ENCODE peak calls at places on chromosomes 2 and 18, in five cellular contexts. O, H, Y, L and Q are unnamed samples.

GRCh38 chr18:78810706-78811105 is 168.9 kb upstream of the SALL3 start:
- DNase-seq in O (no peak), H (no peak), Y (no peak), L (no peak), Q (no peak)

GRCh38 chr18:54958711-54959625 is at the start of gene CCDC68:
- DNase-seq in O (peak), H (no peak), Y (no peak), L (peak), Q (peak)

GRCh38 chr2:25981596-25982272 is 563 bp downstream of the KIF3C start:
- DNase-seq in O (no peak), H (no peak), Y (no peak), L (peak), Q (no peak)

GRCh38 chr2:199428291-199428690 is 29.4 kb downstream of the SATB2 start:
- DNase-seq in O (no peak), H (no peak), Y (no peak), L (no peak), Q (no peak)

GRCh38 chr2:134500211-134500935 is 218.4 kb downstream of the TMEM163 start:
- DNase-seq in O (no peak), H (no peak), Y (no peak), L (peak), Q (no peak)

GRCh38 chr2:234075947-234076346 is 25.4 kb downstream of the SPP2 start:
- DNase-seq in O (no peak), H (no peak), Y (no peak), L (no peak), Q (no peak)

GRCh38 chr2:199624958-199625357 is 167.2 kb upstream of the SATB2 start:
- DNase-seq in O (no peak), H (no peak), Y (no peak), L (peak), Q (no peak)

GRCh38 chr2:68043719-68044498 is 18.9 kb downstream of the C1D start:
- DNase-seq in O (no peak), H (no peak), Y (peak), L (no peak), Q (no peak)

GRCh38 chr18:43570593-43570992 is 293.3 kb upstream of the SYT4 start:
- DNase-seq in O (no peak), H (no peak), Y (no peak), L (no peak), Q (no peak)

GRCh38 chr18:57446322-57446721 is 11.1 kb downstream of the ONECUT2 start:
- DNase-seq in O (no peak), H (no peak), Y (no peak), L (no peak), Q (peak)

GRCh38 chr2:105595536-105595935 is 149.2 kb upstream of the NCK2 start:
- DNase-seq in O (no peak), H (no peak), Y (no peak), L (peak), Q (no peak)

GRCh38 chr2:171741189-171741588 is 53.9 kb downstream of the DYNC1I2 start:
- DNase-seq in O (no peak), H (no peak), Y (no peak), L (no peak), Q (no peak)

GRCh38 chr2:157032019-157032418 is 225.5 kb upstream of the GALNT5 start:
- DNase-seq in O (no peak), H (no peak), Y (no peak), L (peak), Q (no peak)

GRCh38 chr18:31954349-31954748 is 11.4 kb upstream of the TRAPPC8 start:
- DNase-seq in O (no peak), H (no peak), Y (no peak), L (peak), Q (peak)

GRCh38 chr2:120685403-120686297 is 50.0 kb upstream of the GLI2 start:
- DNase-seq in O (no peak), H (no peak), Y (no peak), L (no peak), Q (no peak)

GRCh38 chr2:221370942-221371221 is 201.2 kb downstream of the EPHA4 start:
- DNase-seq in O (no peak), H (no peak), Y (no peak), L (no peak), Q (no peak)

GRCh38 chr2:240208631-240209211 is 68.3 kb upstream of the OTOS start:
- DNase-seq in O (no peak), H (no peak), Y (no peak), L (no peak), Q (no peak)

GRCh38 chr18:57107141-57107832 is 39.6 kb upstream of the BOD1L2 start:
- DNase-seq in O (no peak), H (no peak), Y (no peak), L (peak), Q (peak)

GRCh38 chr2:180519276-180519675 is 461.1 kb upstream of the UBE2E3 start:
- DNase-seq in O (no peak), H (no peak), Y (no peak), L (no peak), Q (no peak)

GRCh38 chr2:98893871-98894270 is 42.2 kb downstream of the CRACDL start:
- DNase-seq in O (no peak), H (no peak), Y (no peak), L (no peak), Q (no peak)

GRCh38 chr2:8472545-8473361 is 209.1 kb upstream of the ID2 start:
- DNase-seq in O (no peak), H (no peak), Y (no peak), L (no peak), Q (peak)

GRCh38 chr2:101571951-101572350 is 97.0 kb upstream of the RFX8 start:
- DNase-seq in O (no peak), H (no peak), Y (no peak), L (no peak), Q (no peak)

GRCh38 chr18:77140439-77141109 is 8.0 kb upstream of the MBP start:
- DNase-seq in O (peak), H (no peak), Y (no peak), L (peak), Q (no peak)

GRCh38 chr2:605674-606608 is 71.3 kb downstream of the TMEM18 start:
- DNase-seq in O (no peak), H (no peak), Y (no peak), L (no peak), Q (no peak)

GRCh38 chr2:9191044-9191481 is 15.5 kb upstream of the ASAP2 start:
- DNase-seq in O (peak), H (peak), Y (no peak), L (peak), Q (no peak)

GRCh38 chr2:155427470-155427869 is 729.0 kb downstream of the KCNJ3 start:
- DNase-seq in O (no peak), H (no peak), Y (no peak), L (no peak), Q (no peak)

GRCh38 chr2:101690547-101691182 is 6.8 kb upstream of the MAP4K4 start:
- DNase-seq in O (no peak), H (no peak), Y (no peak), L (no peak), Q (no peak)

GRCh38 chr2:101282980-101283379 is 25.5 kb downstream of the RNF149 start:
- DNase-seq in O (no peak), H (no peak), Y (no peak), L (no peak), Q (no peak)

GRCh38 chr2:9950521-9951271 is 797 bp upstream of the GRHL1 start:
- DNase-seq in O (peak), H (no peak), Y (no peak), L (peak), Q (peak)

GRCh38 chr18:36382151-36382550 is 84.6 kb downstream of the FHOD3 start:
- DNase-seq in O (no peak), H (no peak), Y (no peak), L (no peak), Q (no peak)
- H3K27ac ChIP-seq in O (no peak), H (no peak), Y (no peak), L (peak), Q (no peak)

GRCh38 chr2:60068755-60069154 is 484.7 kb downstream of the BCL11A start:
- DNase-seq in O (no peak), H (no peak), Y (no peak), L (no peak), Q (no peak)
- H3K27ac ChIP-seq in O (no peak), H (no peak), Y (no peak), L (no peak), Q (no peak)

DNA sequence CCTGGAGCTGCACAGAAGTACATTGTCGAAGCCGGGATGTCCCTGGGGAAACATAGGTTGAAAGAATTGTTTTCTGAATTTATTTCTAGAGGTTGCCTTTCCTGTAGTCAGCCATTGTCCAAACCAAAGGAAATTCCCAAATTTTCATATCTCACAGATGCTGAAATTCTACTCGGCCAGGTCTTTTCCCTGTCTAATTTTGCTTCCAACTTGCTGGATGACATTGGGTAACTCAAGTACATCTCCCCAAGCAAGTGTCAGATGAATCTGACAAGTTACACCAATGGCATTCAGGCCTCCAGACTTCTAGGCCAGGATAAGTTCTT is 47.5 kb upstream of the ROCK2 start:
- DNase-seq in O (no peak), H (no peak), Y (no peak), L (no peak), Q (no peak)
- H3K27ac ChIP-seq in O (peak), H (no peak), Y (peak), L (peak), Q (peak)

DNA sequence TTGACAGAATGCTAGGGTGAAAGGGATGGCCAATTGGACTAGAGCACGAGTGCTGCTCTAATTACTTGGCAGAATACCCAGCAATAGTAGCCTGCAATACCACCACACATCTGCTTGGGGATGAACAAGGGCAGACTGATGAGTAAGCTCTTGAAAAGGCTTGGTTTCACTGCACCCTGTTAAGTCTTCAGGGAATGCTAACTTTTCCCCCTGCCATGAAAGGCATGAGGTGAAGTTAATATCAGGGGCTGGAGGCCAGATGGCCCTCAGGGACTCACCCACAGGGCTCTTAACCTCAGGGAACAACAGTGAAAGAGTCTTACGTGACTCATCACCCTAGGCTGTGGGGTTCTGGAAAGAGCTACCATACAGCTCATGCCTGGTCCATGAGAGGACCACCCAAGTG is 51.7 kb upstream of the MYL1 start:
- DNase-seq in O (no peak), H (peak), Y (no peak), L (no peak), Q (no peak)
- H3K27ac ChIP-seq in O (no peak), H (no peak), Y (no peak), L (no peak), Q (no peak)

GRCh38 chr2:96762529-96763253 is 2.0 kb downstream of the CNNM4 start:
- DNase-seq in O (no peak), H (no peak), Y (no peak), L (no peak), Q (peak)

GRCh38 chr2:96760986-96761832 is 507 bp downstream of the CNNM4 start:
- DNase-seq in O (peak), H (no peak), Y (no peak), L (peak), Q (peak)

GRCh38 chr2:96763511-96764252 is 3.0 kb downstream of the CNNM4 start:
- DNase-seq in O (no peak), H (no peak), Y (no peak), L (peak), Q (peak)

GRCh38 chr2:96767135-96767871 is 6.6 kb downstream of the CNNM4 start:
- DNase-seq in O (no peak), H (no peak), Y (no peak), L (no peak), Q (peak)

DNA sequence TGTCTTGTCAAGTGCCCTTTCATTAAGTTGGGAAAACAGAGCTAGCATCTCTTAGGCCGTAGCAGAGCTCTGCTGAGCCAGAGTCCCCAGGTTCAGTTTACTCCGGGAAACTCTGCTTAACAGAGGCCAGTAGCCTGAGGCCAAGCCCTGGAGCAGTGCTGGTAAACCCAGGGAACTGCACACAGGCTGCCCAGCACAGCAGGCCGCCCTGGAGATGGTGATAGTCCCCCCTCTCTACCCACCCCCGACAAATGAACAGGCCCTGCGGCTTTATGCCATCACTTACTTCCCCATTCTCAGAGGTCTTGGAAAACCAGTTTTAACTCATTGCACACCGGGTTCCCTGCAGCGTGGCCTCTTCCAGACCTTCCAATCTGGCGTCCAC is 3.5 kb downstream of the CNNM4 start:
- DNase-seq in O (peak), H (no peak), Y (no peak), L (peak), Q (no peak)
- H3K27ac ChIP-seq in O (peak), H (peak), Y (peak), L (peak), Q (peak)

GRCh38 chr2:153059338-153060052 is 341.1 kb downstream of the ARL6IP6 start:
- DNase-seq in O (no peak), H (no peak), Y (peak), L (peak), Q (no peak)
- H3K27ac ChIP-seq in O (no peak), H (no peak), Y (no peak), L (no peak), Q (no peak)

DNA sequence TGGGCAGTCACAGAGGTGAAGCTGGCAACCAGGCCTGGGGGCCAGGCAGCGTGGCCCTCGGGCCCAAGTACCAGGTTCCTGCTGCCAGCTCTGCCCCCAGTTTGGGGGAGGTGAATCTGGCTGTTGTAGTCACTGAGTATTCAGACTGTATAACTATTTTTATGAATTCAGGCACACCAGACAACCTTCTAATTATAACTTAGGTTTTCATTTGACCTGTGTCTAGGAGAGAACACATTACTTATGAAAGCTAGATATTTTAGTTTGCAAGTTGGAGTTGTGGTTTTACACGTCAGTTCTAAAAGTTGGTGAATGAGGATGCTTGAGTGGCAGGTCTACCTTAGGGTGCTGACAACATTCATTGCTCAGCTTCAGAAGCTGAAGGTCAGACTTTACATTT is 71.7 kb downstream of the LIMS1 start:
- DNase-seq in O (no peak), H (no peak), Y (no peak), L (no peak), Q (no peak)
- H3K27ac ChIP-seq in O (no peak), H (no peak), Y (peak), L (no peak), Q (no peak)

GRCh38 chr18:48161911-48162698 is 231.6 kb upstream of the SMAD2 start:
- DNase-seq in O (no peak), H (no peak), Y (no peak), L (no peak), Q (peak)
- H3K27ac ChIP-seq in O (peak), H (peak), Y (no peak), L (peak), Q (peak)

GRCh38 chr18:2894841-2895370 is 48.1 kb downstream of the EMILIN2 start:
- DNase-seq in O (no peak), H (no peak), Y (no peak), L (no peak), Q (no peak)
- H3K27ac ChIP-seq in O (no peak), H (no peak), Y (no peak), L (peak), Q (no peak)